ENCODE peak calls at places on chromosomes 5 and 9, in nine cellular contexts. H is suprapubic skin; E is psoas muscle; G is tibial nerve; V is breast epithelium; C is cardiac muscle cell; W is CD8-positive, alpha-beta T cell; N is ovary; J is heart right ventricle. Q is an unnamed sample.

GRCh38 chr9:114109106-114109505 is 10.0 kb upstream of the KIF12 start:
- DNase-seq in H (no peak), E (no peak), G (no peak), V (no peak), C (no peak), W (no peak), N (no peak), J (no peak), Q (no peak)

GRCh38 chr5:137320056-137321045 is 178.8 kb downstream of the SPOCK1 start:
- DNase-seq in H (no peak), E (no peak), G (no peak), V (peak), C (peak), W (peak), N (no peak), J (peak), Q (no peak)

GRCh38 chr9:80699551-80699998 is 989.8 kb downstream of the TLE1 start:
- DNase-seq in H (no peak), E (no peak), G (no peak), V (no peak), C (peak), W (no peak), N (no peak), J (no peak), Q (no peak)

GRCh38 chr5:1214936-1215220 is 10.3 kb upstream of the SLC6A18 start:
- DNase-seq in H (no peak), E (no peak), G (no peak), V (no peak), C (no peak), W (no peak), N (no peak), J (no peak), Q (no peak)

GRCh38 chr5:179230061-179230461 is 115.2 kb downstream of the ADAMTS2 start:
- DNase-seq in H (peak), E (no peak), G (no peak), V (no peak), C (no peak), W (no peak), N (peak), J (no peak), Q (no peak)

GRCh38 chr9:110133608-110134214 is 74.2 kb downstream of the C9orf152 start:
- DNase-seq in H (no peak), E (no peak), G (no peak), V (no peak), C (peak), W (no peak), N (no peak), J (no peak), Q (no peak)

GRCh38 chr5:165630211-165630866 is 2124.9 kb downstream of the MAT2B start:
- DNase-seq in H (no peak), E (no peak), G (no peak), V (no peak), C (peak), W (no peak), N (peak), J (peak), Q (no peak)

GRCh38 chr5:3230254-3230653 is 365.4 kb upstream of the IRX1 start:
- DNase-seq in H (no peak), E (no peak), G (no peak), V (no peak), C (no peak), W (no peak), N (no peak), J (no peak), Q (no peak)

GRCh38 chr5:67238191-67238590 is 41.6 kb upstream of the CD180 start:
- DNase-seq in H (no peak), E (no peak), G (no peak), V (no peak), C (no peak), W (no peak), N (no peak), J (no peak), Q (no peak)

GRCh38 chr9:38142201-38142600 is 73.2 kb upstream of the SHB start:
- DNase-seq in H (no peak), E (no peak), G (no peak), V (no peak), C (no peak), W (no peak), N (no peak), J (no peak), Q (no peak)

GRCh38 chr5:179194201-179194910 is 134.2 kb downstream of the ZNF354C start:
- DNase-seq in H (no peak), E (no peak), G (no peak), V (no peak), C (no peak), W (no peak), N (no peak), J (no peak), Q (no peak)

GRCh38 chr5:136155078-136155477 is 22.4 kb downstream of the SMAD5 start:
- DNase-seq in H (no peak), E (no peak), G (no peak), V (no peak), C (no peak), W (no peak), N (no peak), J (no peak), Q (no peak)

GRCh38 chr5:150993836-150994412 is 26.5 kb upstream of the GPX3 start:
- DNase-seq in H (no peak), E (no peak), G (no peak), V (no peak), C (no peak), W (no peak), N (no peak), J (no peak), Q (no peak)

GRCh38 chr9:137056739-137057407 is 3.0 kb upstream of the ENTPD2 start:
- DNase-seq in H (no peak), E (no peak), G (no peak), V (no peak), C (no peak), W (no peak), N (no peak), J (no peak), Q (no peak)

GRCh38 chr9:128862401-128862851 is 19.3 kb downstream of the KYAT1 start:
- DNase-seq in H (no peak), E (peak), G (no peak), V (no peak), C (no peak), W (no peak), N (no peak), J (no peak), Q (peak)

GRCh38 chr5:83464261-83464660 is 7.3 kb upstream of the VCAN start:
- DNase-seq in H (no peak), E (no peak), G (no peak), V (no peak), C (no peak), W (no peak), N (no peak), J (no peak), Q (no peak)

GRCh38 chr9:91655664-91656063 is 232.0 kb upstream of the NFIL3 start:
- DNase-seq in H (no peak), E (no peak), G (no peak), V (no peak), C (peak), W (no peak), N (no peak), J (no peak), Q (no peak)

GRCh38 chr5:149060325-149060724 is 2.5 kb downstream of the SH3TC2 start:
- DNase-seq in H (no peak), E (no peak), G (no peak), V (no peak), C (peak), W (no peak), N (no peak), J (peak), Q (peak)

GRCh38 chr5:98770911-98771322 is 2.5 kb upstream of the RGMB start:
- DNase-seq in H (no peak), E (no peak), G (no peak), V (no peak), C (peak), W (no peak), N (no peak), J (no peak), Q (no peak)

GRCh38 chr9:85471791-85472190 is 270.0 kb downstream of the AGTPBP1 start:
- DNase-seq in H (no peak), E (no peak), G (no peak), V (no peak), C (no peak), W (no peak), N (no peak), J (no peak), Q (no peak)

GRCh38 chr5:107063511-107063910 is 607.2 kb downstream of the EFNA5 start:
- DNase-seq in H (no peak), E (no peak), G (no peak), V (no peak), C (no peak), W (no peak), N (no peak), J (no peak), Q (no peak)

GRCh38 chr9:110650261-110650660 is 18.3 kb upstream of the MUSK start:
- DNase-seq in H (no peak), E (peak), G (no peak), V (no peak), C (peak), W (no peak), N (no peak), J (no peak), Q (no peak)

GRCh38 chr5:124652892-124653441 is 93.5 kb downstream of the ZNF608 start:
- DNase-seq in H (no peak), E (no peak), G (no peak), V (no peak), C (no peak), W (no peak), N (no peak), J (no peak), Q (no peak)

GRCh38 chr5:58717303-58718012 is 134.6 kb downstream of the RAB3C start:
- DNase-seq in H (no peak), E (no peak), G (no peak), V (no peak), C (no peak), W (no peak), N (no peak), J (no peak), Q (no peak)

GRCh38 chr5:32270178-32270577 is 42.6 kb downstream of the MTMR12 start:
- DNase-seq in H (no peak), E (no peak), G (no peak), V (no peak), C (no peak), W (no peak), N (no peak), J (no peak), Q (no peak)

GRCh38 chr9:113309204-113309813 is 6.1 kb upstream of the RNF183 start:
- DNase-seq in H (no peak), E (no peak), G (no peak), V (no peak), C (peak), W (no peak), N (no peak), J (peak), Q (no peak)

GRCh38 chr5:140322751-140323731 is 20.1 kb upstream of the PFDN1 start:
- DNase-seq in H (no peak), E (no peak), G (no peak), V (peak), C (peak), W (no peak), N (peak), J (no peak), Q (peak)

GRCh38 chr5:37757980-37758582 is 81.8 kb downstream of the GDNF start:
- DNase-seq in H (no peak), E (no peak), G (no peak), V (no peak), C (peak), W (no peak), N (no peak), J (no peak), Q (no peak)

GRCh38 chr9:136587944-136588662 is 42.3 kb upstream of the NOTCH1 start:
- DNase-seq in H (no peak), E (no peak), G (no peak), V (no peak), C (peak), W (no peak), N (peak), J (peak), Q (no peak)

GRCh38 chr5:113017891-113018635 is 41.5 kb downstream of the DCP2 start:
- DNase-seq in H (no peak), E (no peak), G (no peak), V (no peak), C (peak), W (no peak), N (no peak), J (no peak), Q (no peak)

GRCh38 chr5:96616801-96617200 is 45.4 kb upstream of the CAST start:
- DNase-seq in H (no peak), E (no peak), G (no peak), V (no peak), C (no peak), W (no peak), N (no peak), J (no peak), Q (no peak)

GRCh38 chr9:126723807-126724172 is 81.0 kb upstream of the ZBTB43 start:
- DNase-seq in H (no peak), E (no peak), G (no peak), V (no peak), C (peak), W (no peak), N (no peak), J (no peak), Q (no peak)

DNA sequence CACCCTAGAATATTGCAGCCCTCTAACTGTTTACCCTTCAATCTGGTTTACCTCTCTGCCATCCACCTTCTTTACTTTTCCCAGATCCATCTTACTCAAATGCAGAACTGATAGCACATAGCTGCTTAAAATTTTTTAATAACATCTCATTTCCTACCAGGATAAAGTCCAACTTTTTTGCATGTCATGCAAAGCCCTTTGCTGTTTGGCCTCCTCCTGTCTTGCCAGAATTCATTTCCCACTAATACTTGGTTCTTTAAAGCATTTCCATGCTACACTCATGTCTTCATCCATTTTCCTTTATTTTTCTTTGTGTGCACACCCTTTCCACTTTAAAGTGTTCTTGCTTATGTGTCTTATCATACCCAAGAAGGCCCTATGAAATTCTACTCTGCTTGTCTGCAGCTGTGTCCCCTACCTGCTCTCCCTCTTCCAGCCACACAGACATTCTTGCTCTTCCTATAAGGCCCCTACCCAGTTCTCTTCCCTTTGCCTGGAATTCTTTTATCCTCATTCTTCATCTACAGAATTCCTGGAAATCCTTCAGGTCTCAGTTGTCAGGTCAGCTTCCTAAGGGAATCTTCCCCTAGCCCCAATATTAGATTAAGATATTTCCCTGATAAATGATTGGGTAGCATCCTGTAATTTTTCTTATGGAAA is 50.3 kb downstream of the TLE4 start:
- DNase-seq in H (no peak), E (no peak), G (no peak), V (no peak), C (no peak), W (no peak), N (no peak), J (no peak), Q (no peak)
- TF ChIP-seq CTCF in H (no peak), E (no peak), G (no peak), V (no peak), C (no peak), W (no peak), N (no peak), J (no peak), Q (no peak)

GRCh38 chr9:130830199-130830598 is 4.9 kb upstream of the ABL1 start:
- DNase-seq in H (no peak), E (no peak), G (no peak), V (no peak), C (no peak), W (no peak), N (no peak), J (no peak), Q (no peak)
- H3K4me3 ChIP-seq in H (no peak), E (no peak), G (no peak), V (no peak), C (no peak), W (no peak), N (no peak), J (no peak), Q (no peak)

GRCh38 chr5:35306716-35307365 is 76.6 kb upstream of the PRLR start:
- DNase-seq in H (no peak), E (no peak), G (no peak), V (no peak), C (no peak), W (no peak), N (no peak), J (no peak), Q (no peak)
- H3K27ac ChIP-seq in H (no peak), E (no peak), G (no peak), V (peak), C (no peak), W (no peak), N (no peak), J (no peak), Q (no peak)

DNA sequence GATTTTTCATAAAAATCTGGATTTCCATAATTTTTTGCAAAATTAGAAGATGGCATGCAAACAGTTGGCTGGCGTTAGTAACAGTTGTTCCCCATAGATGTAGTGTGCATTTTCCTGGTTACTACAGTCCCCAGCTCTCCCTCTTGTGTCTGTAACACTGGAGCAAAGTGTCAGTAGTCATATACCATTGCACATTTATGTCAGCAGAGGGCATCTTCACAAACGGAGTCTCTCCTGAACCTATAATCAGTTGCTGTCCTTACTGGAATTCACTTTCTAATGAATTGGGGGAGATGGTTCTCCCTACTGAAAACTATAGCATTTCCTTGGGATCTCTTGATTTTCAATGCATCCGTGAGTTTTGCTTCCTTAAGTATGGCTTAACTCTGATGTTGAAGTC is 44.7 kb upstream of the DMAC1 start:
- DNase-seq in H (no peak), E (no peak), G (no peak), V (no peak), C (peak), W (no peak), N (no peak), J (no peak), Q (no peak)
- TF ChIP-seq CTCF in H (no peak), E (no peak), G (no peak), V (peak), C (peak), W (peak), N (no peak), J (no peak), Q (peak)

DNA sequence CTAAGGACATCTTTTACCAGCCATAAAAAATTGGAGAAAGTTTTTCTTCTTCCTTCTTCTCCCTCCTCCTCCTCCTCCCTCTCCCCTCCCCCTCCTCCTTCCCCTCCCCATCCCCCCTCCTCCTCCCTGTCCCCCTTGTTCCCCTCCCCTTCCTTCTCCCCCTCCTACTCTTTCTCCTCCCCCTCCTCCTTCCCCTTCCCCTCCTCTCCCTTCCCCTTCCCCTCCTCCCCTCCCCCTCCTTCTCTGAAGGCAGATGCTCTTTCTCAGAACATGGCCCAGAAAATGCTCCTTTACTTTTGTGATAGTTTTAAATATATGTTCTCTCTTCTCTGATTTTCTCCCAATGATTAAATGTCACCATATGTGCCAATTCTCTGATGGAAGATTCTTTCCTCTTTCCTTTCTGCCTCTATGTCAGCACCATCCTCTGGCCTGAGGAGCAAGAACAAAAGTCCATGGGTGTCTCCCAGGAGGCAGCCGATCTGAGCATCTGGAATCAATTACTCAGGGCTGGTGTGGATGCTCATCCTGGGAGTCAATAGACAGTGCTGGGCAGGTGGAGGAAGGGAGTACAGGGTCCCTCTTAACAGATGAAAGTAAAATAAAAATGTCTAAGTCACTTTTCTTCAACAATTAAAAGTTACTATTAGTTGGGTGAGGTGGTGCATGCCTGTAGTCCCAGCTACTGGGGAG is 63.0 kb upstream of the GNA14 start:
- DNase-seq in H (no peak), E (no peak), G (no peak), V (no peak), C (no peak), W (no peak), N (no peak), J (no peak), Q (no peak)
- H3K4me3 ChIP-seq in H (no peak), E (no peak), G (no peak), V (no peak), C (no peak), W (no peak), N (no peak), J (no peak), Q (no peak)

GRCh38 chr9:14346826-14347407 is 33.0 kb upstream of the NFIB start:
- DNase-seq in H (no peak), E (peak), G (no peak), V (no peak), C (peak), W (no peak), N (peak), J (peak), Q (peak)
- H3K27ac ChIP-seq in H (peak), E (peak), G (peak), V (peak), C (no peak), W (no peak), N (peak), J (peak), Q (peak)

DNA sequence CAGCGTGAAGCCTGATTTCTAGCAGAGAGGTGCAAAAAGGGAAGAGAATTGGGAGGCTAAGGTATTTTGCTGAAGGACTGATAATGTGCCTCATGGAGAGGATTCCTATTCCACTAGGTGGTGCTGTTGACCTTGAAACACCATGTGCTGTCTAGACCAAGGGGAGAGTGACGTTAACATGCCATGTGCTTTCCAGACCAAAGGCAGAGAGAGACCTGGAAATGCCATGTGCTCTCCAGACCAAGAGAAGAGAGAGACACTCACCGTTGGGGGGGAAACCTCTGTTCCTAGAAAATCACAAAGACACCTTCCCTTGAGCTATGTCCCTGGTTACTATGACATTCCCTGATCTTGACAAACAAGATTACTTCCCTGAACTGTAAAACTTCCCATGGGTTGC is 286.0 kb upstream of the TUSC1 start:
- DNase-seq in H (no peak), E (no peak), G (no peak), V (no peak), C (peak), W (no peak), N (no peak), J (no peak), Q (no peak)
- TF ChIP-seq CTCF in H (peak), E (peak), G (peak), V (no peak), C (peak), W (no peak), N (no peak), J (no peak), Q (peak)